ENCODE peak calls at places on chromosomes 4 and X, in six cellular contexts. A is activated CD4-positive, CD25-positive, alpha-beta regulatory T cell treated with anti-CD3 and anti-CD28 coated beads, Interleukin-2, amount 50 U/mL, for 16 hours; C is lung; S is DMS53; P is mesendoderm; V is glutamatergic neuron. U is an unnamed sample.

GRCh38 chr4:10281996-10282395 is 165.4 kb upstream of the WDR1 start:
- DNase-seq in V (no peak), C (no peak), S (no peak), P (no peak), A (no peak), U (no peak)

GRCh38 chr4:73127839-73128448 is 58.4 kb upstream of the COX18 start:
- DNase-seq in P (peak), C (no peak), S (peak), V (peak), A (no peak), U (peak)

GRCh38 chr4:139761461-139761860 is 95.8 kb downstream of the MGST2 start:
- DNase-seq in P (peak), C (no peak), A (no peak), S (peak), V (no peak), U (peak)

GRCh38 chrX:37786666-37787337 is 6.9 kb downstream of the CYBB start:
- DNase-seq in P (no peak), S (no peak), A (no peak), V (no peak), C (no peak), U (no peak)

GRCh38 chr4:5965225-5965624 is 53.0 kb downstream of the C4orf50 start:
- DNase-seq in P (no peak), A (no peak), C (no peak), S (no peak), V (no peak), U (no peak)

GRCh38 chr4:69787879-69788278 is 27.5 kb upstream of the SULT1B1 start:
- DNase-seq in V (no peak), P (no peak), A (no peak), C (no peak), S (no peak), U (no peak)

GRCh38 chr4:159425749-159426376 is 323.0 kb downstream of the RAPGEF2 start:
- DNase-seq in C (no peak), P (peak), V (no peak), S (no peak), A (no peak), U (peak)

GRCh38 chr4:24471623-24472510 is 112.5 kb downstream of the DHX15 start:
- DNase-seq in S (peak), V (peak), C (no peak), P (peak), A (no peak), U (peak)

GRCh38 chrX:82087699-82088098 is 885.8 kb downstream of the SH3BGRL start:
- DNase-seq in P (no peak), A (no peak), C (no peak), S (peak), V (no peak), U (no peak)

GRCh38 chr4:173413043-173413442 is 14.1 kb upstream of the SCRG1 start:
- DNase-seq in P (no peak), C (no peak), S (no peak), A (no peak), V (no peak), U (no peak)

GRCh38 chr4:112589207-112589606 is 47.5 kb downstream of the ZGRF1 start:
- DNase-seq in S (peak), P (peak), C (no peak), A (no peak), V (no peak), U (no peak)

GRCh38 chrX:74536142-74537010 is 78.0 kb downstream of the RLIM start:
- DNase-seq in A (no peak), P (peak), C (peak), V (peak), S (peak), U (peak)

GRCh38 chrX:47166126-47166525 is 21.1 kb downstream of the RBM10 start:
- DNase-seq in V (no peak), A (no peak), P (no peak), C (no peak), S (no peak), U (no peak)

GRCh38 chr4:60962286-60962685 is 237.8 kb upstream of the ADGRL3 start:
- DNase-seq in C (no peak), A (no peak), V (no peak), S (peak), P (peak), U (peak)

GRCh38 chrX:117376460-117376859 is 740.1 kb downstream of the KLHL13 start:
- DNase-seq in S (peak), A (no peak), C (no peak), P (no peak), V (no peak), U (no peak)

GRCh38 chr4:100539706-100540105 is 21.9 kb upstream of the EMCN start:
- DNase-seq in P (no peak), S (no peak), V (no peak), A (no peak), C (no peak), U (no peak)

GRCh38 chr4:3736290-3736689 is 29.9 kb upstream of the ADRA2C start:
- DNase-seq in C (no peak), V (no peak), A (no peak), P (no peak), S (no peak), U (no peak)

GRCh38 chrX:119895843-119896326 is at the start of gene AKAP14:
- DNase-seq in V (no peak), S (peak), P (peak), C (no peak), A (no peak), U (peak)

GRCh38 chr4:77599378-77599777 is 6.2 kb upstream of the CXCL13 start:
- DNase-seq in V (no peak), A (no peak), P (peak), C (no peak), S (peak), U (peak)

GRCh38 chr4:125097729-125098128 is 217.0 kb upstream of the FAT4 start:
- DNase-seq in C (no peak), P (peak), V (no peak), A (no peak), S (no peak), U (no peak)

GRCh38 chrX:114619874-114620273 is 36.0 kb downstream of the HTR2C start:
- DNase-seq in P (peak), C (no peak), V (no peak), S (peak), A (no peak), U (peak)

GRCh38 chrX:69028006-69028760 is 137.1 kb downstream of the PJA1 start:
- DNase-seq in C (peak), P (no peak), A (no peak), S (no peak), V (no peak), U (no peak)

GRCh38 chr4:109576462-109576861 is 16.4 kb downstream of the MCUB start:
- DNase-seq in C (no peak), A (no peak), S (peak), V (no peak), P (no peak), U (no peak)

GRCh38 chr4:153514001-153514526 is 47.9 kb downstream of the TMEM131L start:
- DNase-seq in P (no peak), S (no peak), A (no peak), V (no peak), C (no peak), U (no peak)